ENCODE peak calls at places on chromosomes 5 and 9, in five cellular contexts. E, C, S, L and Q are unnamed samples.

GRCh38 chr9:130461218-130461630 is 16.5 kb downstream of the ASS1 start:
- DNase-seq in E (peak), C (peak), S (peak), L (no peak), Q (peak)

GRCh38 chr5:172637122-172637580 is 3.9 kb upstream of the NEURL1B start:
- DNase-seq in E (no peak), C (no peak), S (no peak), L (no peak), Q (no peak)

GRCh38 chr5:103243665-103244064 is 14.9 kb upstream of the MACIR start:
- DNase-seq in E (no peak), C (no peak), S (no peak), L (no peak), Q (no peak)

GRCh38 chr9:97529363-97530076 is 28.1 kb downstream of the TMOD1 start:
- DNase-seq in E (no peak), C (peak), S (no peak), L (peak), Q (no peak)

GRCh38 chr9:78788101-78788500 is 491.2 kb downstream of the PSAT1 start:
- DNase-seq in E (no peak), C (no peak), S (no peak), L (no peak), Q (no peak)

GRCh38 chr9:91163773-91164471 is 197.8 kb downstream of the AUH start:
- DNase-seq in E (no peak), C (no peak), S (no peak), L (no peak), Q (no peak)

GRCh38 chr5:14268236-14268701 is 125.1 kb downstream of the TRIO start:
- DNase-seq in E (no peak), C (peak), S (peak), L (no peak), Q (no peak)

GRCh38 chr9:37029776-37030590 is 4.1 kb downstream of the PAX5 start:
- DNase-seq in E (no peak), C (no peak), S (no peak), L (no peak), Q (no peak)

GRCh38 chr5:77906806-77907205 is 130.7 kb upstream of the TBCA start:
- DNase-seq in E (no peak), C (peak), S (no peak), L (no peak), Q (no peak)

GRCh38 chr9:15104826-15105420 is 194.7 kb upstream of the FREM1 start:
- DNase-seq in E (peak), C (peak), S (peak), L (no peak), Q (peak)

GRCh38 chr9:15306068-15306756 is 804 bp downstream of the TTC39B start:
- DNase-seq in E (peak), C (no peak), S (peak), L (no peak), Q (no peak)

GRCh38 chr5:160466889-160467554 is 45.4 kb downstream of the PTTG1 start:
- DNase-seq in E (no peak), C (no peak), S (peak), L (no peak), Q (no peak)

GRCh38 chr9:4038182-4038723 is 261.6 kb downstream of the GLIS3 start:
- DNase-seq in E (no peak), C (no peak), S (no peak), L (no peak), Q (no peak)

GRCh38 chr9:130060296-130060695 is 6.6 kb downstream of the GPR107 start:
- DNase-seq in E (no peak), C (no peak), S (no peak), L (no peak), Q (no peak)

GRCh38 chr9:36315283-36315682 is 57.0 kb upstream of the GNE start:
- DNase-seq in E (no peak), C (no peak), S (no peak), L (no peak), Q (no peak)

GRCh38 chr9:70053864-70054263 is 10.2 kb downstream of the MAMDC2 start:
- DNase-seq in E (no peak), C (no peak), S (no peak), L (no peak), Q (no peak)

GRCh38 chr5:43572357-43572756 is 15.5 kb upstream of the PAIP1 start:
- DNase-seq in E (no peak), C (no peak), S (no peak), L (no peak), Q (no peak)

GRCh38 chr5:23025604-23026003 is 172.5 kb upstream of the CDH12 start:
- DNase-seq in E (no peak), C (no peak), S (no peak), L (no peak), Q (no peak)

GRCh38 chr5:53543401-53543800 is 17.0 kb upstream of the NDUFS4 start:
- DNase-seq in E (no peak), C (peak), S (no peak), L (no peak), Q (no peak)

GRCh38 chr9:96762562-96762961 is 15.3 kb downstream of the ZNF510 start:
- DNase-seq in E (no peak), C (no peak), S (no peak), L (no peak), Q (no peak)

GRCh38 chr9:14346301-14346721 is 32.4 kb upstream of the NFIB start:
- DNase-seq in E (peak), C (no peak), S (no peak), L (no peak), Q (no peak)

DNA sequence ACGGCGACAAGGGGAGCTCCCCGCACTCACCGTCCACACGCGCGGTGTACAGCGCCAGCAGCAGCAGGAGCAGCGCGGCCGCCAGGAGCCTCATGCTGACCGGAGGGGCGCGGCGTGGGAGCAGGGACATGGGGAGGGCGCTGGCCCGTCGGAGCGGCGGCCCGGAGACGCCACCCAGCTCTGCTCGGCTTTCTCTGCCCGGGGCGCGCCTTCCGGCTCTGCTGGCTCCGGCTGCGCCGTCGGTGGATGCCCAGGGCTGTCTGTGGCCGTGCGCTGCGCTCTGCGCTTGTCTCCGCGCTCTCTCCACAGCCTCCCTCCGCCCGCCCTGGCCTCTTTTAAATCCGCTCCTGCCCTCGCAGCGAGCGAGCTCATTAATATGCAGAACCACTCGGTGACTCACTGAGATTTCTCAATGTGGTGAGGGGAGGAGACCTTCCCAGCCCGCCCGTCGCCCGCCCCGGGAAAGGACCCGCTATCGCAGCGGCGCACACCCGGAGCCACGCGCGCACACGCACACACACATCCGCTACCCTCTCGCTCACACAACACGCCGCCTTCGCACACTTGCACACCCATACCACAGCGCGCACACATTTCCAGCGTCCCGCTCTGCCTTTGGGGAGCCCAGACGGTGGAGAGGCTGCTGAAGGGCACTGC is at the start of gene CXCL14:
- DNase-seq in E (no peak), C (no peak), S (no peak), L (no peak), Q (no peak)
- H3K4me3 ChIP-seq in E (no peak), C (no peak), S (no peak), L (no peak), Q (no peak)

DNA sequence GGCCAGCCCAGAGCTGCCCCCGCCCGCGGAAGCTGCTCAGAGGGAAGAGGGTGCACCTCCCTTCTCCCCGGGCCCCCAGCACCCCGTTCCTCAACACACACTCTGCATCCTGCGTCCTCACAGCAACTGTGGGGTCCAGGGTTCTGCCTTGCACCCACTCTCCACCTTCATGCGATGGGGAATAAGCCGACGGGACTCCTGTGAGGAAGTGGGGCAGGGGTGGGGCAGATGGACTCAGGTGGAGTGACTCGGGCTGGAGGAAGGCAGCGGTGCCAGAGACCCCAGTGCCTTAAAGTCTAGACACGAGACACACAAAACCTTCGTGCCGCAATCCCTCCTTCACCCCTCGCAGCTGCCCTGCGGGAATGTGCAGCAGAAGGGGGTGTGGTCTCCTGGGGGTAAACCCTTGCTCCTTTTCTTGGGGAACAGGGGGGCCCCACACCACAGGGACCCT is 8.6 kb downstream of the BRD3 start:
- DNase-seq in E (peak), C (no peak), S (no peak), L (no peak), Q (no peak)
- TF ChIP-seq REST in E (no peak), C (no peak), S (no peak), L (no peak), Q (no peak)

GRCh38 chr5:143717400-143717799 is 94.6 kb upstream of the HMHB1 start:
- DNase-seq in E (no peak), C (no peak), S (no peak), L (no peak), Q (no peak)
- TF ChIP-seq GABPA in E (no peak), C (no peak), S (no peak), L (no peak), Q (no peak)

GRCh38 chr9:119368681-119369581 is at the start of gene BRINP1:
- DNase-seq in E (peak), C (no peak), S (no peak), L (no peak), Q (no peak)
- H3K4me3 ChIP-seq in E (peak), C (no peak), S (no peak), L (no peak), Q (no peak)